ENCODE peak calls at places on chromosome 15, in nine cellular contexts. Z is foreskin keratinocyte, M is BE2C, J is cardiac muscle cell, C is BJ, F is ovary, N is PC-9, R is dorsolateral prefrontal cortex, Y is upper lobe of left lung. A is an unnamed sample. For H3K27me3, the result is how much of the 10 kb centered on the place peaks cover.

GRCh38 chr15:25792128-25792527 is 71.0 kb downstream of the ATP10A start:
- DNase-seq in Z (no peak), M (no peak), J (no peak), C (no peak), F (no peak), N (no peak), R (peak), Y (no peak), A (no peak)

GRCh38 chr15:42033214-42033873 is 12.5 kb upstream of the PLA2G4E start:
- DNase-seq in Z (no peak), M (no peak), J (no peak), C (no peak), F (no peak), N (peak), R (no peak), Y (no peak), A (no peak)

GRCh38 chr15:77183066-77183465 is 112.2 kb upstream of the TSPAN3 start:
- DNase-seq in Z (no peak), M (no peak), J (no peak), C (no peak), F (no peak), N (no peak), R (no peak), Y (no peak), A (no peak)

GRCh38 chr15:47473857-47474256 is 243.4 kb upstream of the SEMA6D start:
- DNase-seq in Z (no peak), M (no peak), J (peak), C (no peak), F (peak), N (no peak), R (peak), Y (no peak), A (peak)

GRCh38 chr15:72353266-72353665 is 22.5 kb downstream of the HEXA start:
- DNase-seq in Z (no peak), M (no peak), J (no peak), C (no peak), F (no peak), N (peak), R (no peak), Y (no peak), A (no peak)

GRCh38 chr15:65533057-65533752 is 2.9 kb downstream of the HACD3 start:
- DNase-seq in Z (no peak), M (no peak), J (no peak), C (no peak), F (no peak), N (peak), R (no peak), Y (no peak), A (no peak)

GRCh38 chr15:82648257-82649103 is 1.3 kb upstream of the CPEB1 start:
- DNase-seq in Z (no peak), M (no peak), J (peak), C (no peak), F (peak), N (no peak), R (no peak), Y (peak), A (no peak)

GRCh38 chr15:33720952-33721351 is 247.3 kb upstream of the CHRM5 start:
- DNase-seq in Z (peak), M (no peak), J (peak), C (peak), F (no peak), N (peak), R (no peak), Y (no peak), A (no peak)

GRCh38 chr15:34837246-34838016 is 42.1 kb upstream of the ACTC1 start:
- DNase-seq in Z (peak), M (peak), J (peak), C (peak), F (no peak), N (no peak), R (no peak), Y (no peak), A (no peak)

GRCh38 chr15:51077565-51078153 is 17.0 kb downstream of the TNFAIP8L3 start:
- DNase-seq in Z (no peak), M (peak), J (peak), C (no peak), F (peak), N (no peak), R (no peak), Y (peak), A (peak)

GRCh38 chr15:89781055-89781454 is 4.9 kb downstream of the MESP2 start:
- DNase-seq in Z (peak), M (no peak), J (no peak), C (no peak), F (no peak), N (peak), R (no peak), Y (no peak), A (peak)

GRCh38 chr15:48993411-48993810 is 29.7 kb upstream of the SHC4 start:
- DNase-seq in Z (no peak), M (no peak), J (no peak), C (no peak), F (no peak), N (no peak), R (no peak), Y (no peak), A (no peak)

GRCh38 chr15:68298336-68298735 is 20.8 kb downstream of the FEM1B start:
- DNase-seq in Z (no peak), M (no peak), J (no peak), C (no peak), F (no peak), N (no peak), R (no peak), Y (no peak), A (no peak)

GRCh38 chr15:40092416-40093223 is 16.1 kb downstream of the BMF start:
- DNase-seq in Z (no peak), M (no peak), J (peak), C (peak), F (peak), N (no peak), R (no peak), Y (peak), A (no peak)

GRCh38 chr15:40829155-40829554 is 647 bp upstream of the PPP1R14D start:
- DNase-seq in Z (no peak), M (no peak), J (no peak), C (no peak), F (no peak), N (no peak), R (no peak), Y (no peak), A (no peak)

GRCh38 chr15:100493213-100493612 is 35.5 kb downstream of the CERS3 start:
- DNase-seq in Z (no peak), M (no peak), J (no peak), C (no peak), F (no peak), N (no peak), R (no peak), Y (no peak), A (no peak)

GRCh38 chr15:86611392-86612040 is 531.8 kb downstream of the AGBL1 start:
- DNase-seq in Z (peak), M (no peak), J (no peak), C (no peak), F (no peak), N (no peak), R (no peak), Y (no peak), A (no peak)

GRCh38 chr15:98154863-98155262 is 194.4 kb downstream of the ARRDC4 start:
- DNase-seq in Z (peak), M (peak), J (peak), C (peak), F (no peak), N (peak), R (no peak), Y (no peak), A (no peak)

GRCh38 chr15:83973816-83974215 is 261.8 kb upstream of the GOLGA6L4 start:
- DNase-seq in Z (no peak), M (no peak), J (peak), C (no peak), F (no peak), N (no peak), R (no peak), Y (no peak), A (no peak)

GRCh38 chr15:70856177-70856883 is 2.4 kb upstream of the LARP6 start:
- DNase-seq in Z (no peak), M (no peak), J (peak), C (no peak), F (no peak), N (no peak), R (no peak), Y (no peak), A (no peak)

GRCh38 chr15:96264351-96264798 is 66.1 kb upstream of the NR2F2 start:
- DNase-seq in Z (peak), M (no peak), J (no peak), C (no peak), F (no peak), N (peak), R (no peak), Y (no peak), A (no peak)

GRCh38 chr15:76565366-76565765 is 228.8 kb downstream of the ISL2 start:
- DNase-seq in Z (no peak), M (no peak), J (no peak), C (no peak), F (no peak), N (no peak), R (no peak), Y (no peak), A (no peak)

GRCh38 chr15:82647835-82648256 is 683 bp upstream of the CPEB1 start:
- DNase-seq in Z (no peak), M (no peak), J (no peak), C (no peak), F (no peak), N (no peak), R (no peak), Y (peak), A (no peak)

GRCh38 chr15:42094512-42094963 is at the start of gene PLA2G4D:
- DNase-seq in Z (no peak), M (no peak), J (no peak), C (no peak), F (no peak), N (peak), R (no peak), Y (peak), A (no peak)

GRCh38 chr15:75655911-75656310 is 8.2 kb downstream of the SNX33 start:
- DNase-seq in Z (no peak), M (no peak), J (no peak), C (no peak), F (no peak), N (no peak), R (no peak), Y (no peak), A (no peak)

GRCh38 chr15:31067890-31068603 is 33.5 kb downstream of the TRPM1 start:
- DNase-seq in Z (no peak), M (no peak), J (no peak), C (no peak), F (no peak), N (no peak), R (no peak), Y (no peak), A (no peak)

GRCh38 chr15:78335985-78336384 is 4.2 kb upstream of the CRABP1 start:
- DNase-seq in Z (no peak), M (no peak), J (no peak), C (no peak), F (no peak), N (no peak), R (no peak), Y (no peak), A (no peak)

GRCh38 chr15:78338756-78339155 is 1.4 kb upstream of the CRABP1 start:
- DNase-seq in Z (no peak), M (no peak), J (no peak), C (no peak), F (no peak), N (no peak), R (no peak), Y (no peak), A (no peak)

GRCh38 chr15:78340243-78341056 is at the start of gene CRABP1:
- DNase-seq in Z (no peak), M (peak), J (no peak), C (no peak), F (no peak), N (no peak), R (no peak), Y (peak), A (peak)

GRCh38 chr15:78341057-78341763 is 1.1 kb downstream of the CRABP1 start:
- DNase-seq in Z (no peak), M (no peak), J (no peak), C (no peak), F (no peak), N (no peak), R (no peak), Y (peak), A (peak)

GRCh38 chr15:78339559-78339958 is 594 bp upstream of the CRABP1 start:
- DNase-seq in Z (no peak), M (no peak), J (no peak), C (no peak), F (no peak), N (no peak), R (no peak), Y (no peak), A (no peak)
- H3K27me3 ChIP-seq in Z (half or more), M (under half), J (half or more), C (under half), F (under half), N (half or more), R (under half), Y (under half), A (under half)

GRCh38 chr15:66842710-66843441 is 140.8 kb downstream of the SMAD6 start:
- DNase-seq in Z (no peak), M (peak), J (peak), C (no peak), F (peak), N (no peak), R (no peak), Y (peak), A (peak)
- H3K27me3 ChIP-seq in Z (under half), M (under half), J (under half), C (under half), F (under half), N (under half), R (under half), Y (under half), A (under half)

GRCh38 chr15:80233511-80234080 is 18.4 kb downstream of the CTXND1 start:
- DNase-seq in Z (no peak), M (no peak), J (no peak), C (no peak), F (no peak), N (no peak), R (no peak), Y (no peak), A (no peak)
- H3K27me3 ChIP-seq in Z (under half), M (under half), J (under half), C (under half), F (under half), N (under half), R (under half), Y (under half), A (under half)

GRCh38 chr15:62909257-62909656 is 133.3 kb upstream of the TPM1 start:
- DNase-seq in Z (no peak), M (no peak), J (no peak), C (no peak), F (no peak), N (no peak), R (no peak), Y (no peak), A (no peak)
- H3K27me3 ChIP-seq in Z (under half), M (under half), J (under half), C (under half), F (under half), N (under half), R (under half), Y (under half), A (under half)

GRCh38 chr15:45123397-45123796 is 6.3 kb downstream of the DUOXA1 start:
- DNase-seq in Z (no peak), M (no peak), J (no peak), C (no peak), F (no peak), N (peak), R (no peak), Y (no peak), A (no peak)
- H3K27me3 ChIP-seq in Z (under half), M (under half), J (half or more), C (under half), F (under half), N (under half), R (under half), Y (under half), A (under half)

GRCh38 chr15:60006808-60007346 is 2.8 kb downstream of the FOXB1 start:
- DNase-seq in Z (no peak), M (no peak), J (no peak), C (no peak), F (no peak), N (no peak), R (no peak), Y (no peak), A (no peak)
- H3K27me3 ChIP-seq in Z (half or more), M (half or more), J (half or more), C (half or more), F (under half), N (under half), R (half or more), Y (under half), A (under half)

A was measured in pancreas.